ENCODE peak calls at places on chromosomes 12 and 14, in ten cellular contexts. One of them, this sample, is unnamed.

GRCh38 chr12:62767946-62768345 is 167.0 kb downstream of the PPM1H start:
- DNase-seq in sigmoid colon: no peak
- DNase-seq in Karpas-422: no peak
- DNase-seq in adrenal gland: no peak
- DNase-seq in A673: no peak
- DNase-seq in left ventricle myocardium inferior: no peak
- DNase-seq in CD8-positive, alpha-beta memory T cell: no peak
- DNase-seq in ovary: no peak
- DNase-seq in endothelial cell of umbilical vein: no peak
- DNase-seq in A549: no peak
- DNase-seq in this sample: no peak

GRCh38 chr14:37094502-37094901 is 77.9 kb downstream of the SLC25A21 start:
- DNase-seq in A673: no peak
- DNase-seq in endothelial cell of umbilical vein: no peak
- DNase-seq in sigmoid colon: no peak
- DNase-seq in CD8-positive, alpha-beta memory T cell: no peak
- DNase-seq in ovary: no peak
- DNase-seq in A549: no peak
- DNase-seq in adrenal gland: no peak
- DNase-seq in left ventricle myocardium inferior: no peak
- DNase-seq in Karpas-422: no peak
- DNase-seq in this sample: no peak

GRCh38 chr12:51972849-51973273 is 21.4 kb downstream of the ACVR1B start:
- DNase-seq in adrenal gland: peak; percentile 46
- DNase-seq in ovary: no peak
- DNase-seq in A549: no peak
- DNase-seq in Karpas-422: no peak
- DNase-seq in A673: peak; percentile 77
- DNase-seq in endothelial cell of umbilical vein: peak; percentile 97
- DNase-seq in sigmoid colon: peak; percentile 75
- DNase-seq in left ventricle myocardium inferior: peak; percentile 46
- DNase-seq in CD8-positive, alpha-beta memory T cell: peak; percentile 46
- DNase-seq in this sample: peak; percentile 87

GRCh38 chr12:2395352-2395977 is 342.7 kb downstream of the CACNA1C start:
- DNase-seq in A549: peak; percentile 46
- DNase-seq in adrenal gland: peak; percentile 64
- DNase-seq in Karpas-422: peak; percentile 73
- DNase-seq in sigmoid colon: no peak
- DNase-seq in A673: peak; percentile 70
- DNase-seq in left ventricle myocardium inferior: peak; percentile 42
- DNase-seq in endothelial cell of umbilical vein: peak; percentile 38
- DNase-seq in CD8-positive, alpha-beta memory T cell: peak; percentile 12
- DNase-seq in ovary: no peak
- DNase-seq in this sample: peak; percentile 76

GRCh38 chr12:68796399-68796798 is 11.6 kb upstream of the MDM2 start:
- DNase-seq in adrenal gland: no peak
- DNase-seq in A673: no peak
- DNase-seq in Karpas-422: peak; percentile 2
- DNase-seq in ovary: no peak
- DNase-seq in A549: no peak
- DNase-seq in sigmoid colon: no peak
- DNase-seq in CD8-positive, alpha-beta memory T cell: no peak
- DNase-seq in endothelial cell of umbilical vein: no peak
- DNase-seq in left ventricle myocardium inferior: no peak
- DNase-seq in this sample: no peak

GRCh38 chr14:72740504-72740961 is 153.4 kb downstream of the DPF3 start:
- DNase-seq in sigmoid colon: peak; percentile 36
- DNase-seq in adrenal gland: peak; percentile 8
- DNase-seq in ovary: no peak
- DNase-seq in A549: no peak
- DNase-seq in Karpas-422: no peak
- DNase-seq in A673: no peak
- DNase-seq in endothelial cell of umbilical vein: no peak
- DNase-seq in CD8-positive, alpha-beta memory T cell: no peak
- DNase-seq in left ventricle myocardium inferior: no peak
- DNase-seq in this sample: no peak

GRCh38 chr12:16524378-16524777 is 81.6 kb downstream of the LMO3 start:
- DNase-seq in ovary: no peak
- DNase-seq in A549: no peak
- DNase-seq in Karpas-422: no peak
- DNase-seq in A673: no peak
- DNase-seq in sigmoid colon: no peak
- DNase-seq in left ventricle myocardium inferior: no peak
- DNase-seq in CD8-positive, alpha-beta memory T cell: no peak
- DNase-seq in adrenal gland: no peak
- DNase-seq in endothelial cell of umbilical vein: no peak
- DNase-seq in this sample: no peak

GRCh38 chr14:59406454-59407245 is 58.5 kb downstream of the GPR135 start:
- DNase-seq in Karpas-422: no peak
- DNase-seq in adrenal gland: no peak
- DNase-seq in sigmoid colon: no peak
- DNase-seq in left ventricle myocardium inferior: no peak
- DNase-seq in CD8-positive, alpha-beta memory T cell: no peak
- DNase-seq in A549: no peak
- DNase-seq in ovary: no peak
- DNase-seq in endothelial cell of umbilical vein: peak; percentile 87
- DNase-seq in A673: no peak
- DNase-seq in this sample: no peak

GRCh38 chr14:61345144-61345482 is 23.7 kb downstream of the PRKCH start:
- DNase-seq in left ventricle myocardium inferior: no peak
- DNase-seq in endothelial cell of umbilical vein: no peak
- DNase-seq in A549: no peak
- DNase-seq in sigmoid colon: no peak
- DNase-seq in Karpas-422: no peak
- DNase-seq in ovary: no peak
- DNase-seq in adrenal gland: no peak
- DNase-seq in CD8-positive, alpha-beta memory T cell: no peak
- DNase-seq in A673: no peak
- DNase-seq in this sample: no peak
- H3K4me1 ChIP-seq in left ventricle myocardium inferior: peaks cover 76% of the 10 kb centered on the region
- H3K4me1 ChIP-seq in endothelial cell of umbilical vein: peaks cover 78% of the 10 kb centered on the region
- H3K4me1 ChIP-seq in A549: peaks cover 6% of the 10 kb centered on the region
- H3K4me1 ChIP-seq in sigmoid colon: peaks cover 10% of the 10 kb centered on the region
- H3K4me1 ChIP-seq in Karpas-422: peaks cover 24% of the 10 kb centered on the region
- H3K4me1 ChIP-seq in ovary: no peaks in the 10 kb centered on the region
- H3K4me1 ChIP-seq in adrenal gland: peaks cover 9% of the 10 kb centered on the region
- H3K4me1 ChIP-seq in CD8-positive, alpha-beta memory T cell: peaks cover 96% of the 10 kb centered on the region
- H3K4me1 ChIP-seq in A673: no peaks in the 10 kb centered on the region
- H3K4me1 ChIP-seq in this sample: peaks cover 63% of the 10 kb centered on the region

GRCh38 chr14:103126088-103126872 is 3.0 kb downstream of the TNFAIP2 start:
- DNase-seq in sigmoid colon: no peak
- DNase-seq in CD8-positive, alpha-beta memory T cell: no peak
- DNase-seq in A549: no peak
- DNase-seq in A673: no peak
- DNase-seq in left ventricle myocardium inferior: peak; percentile 18
- DNase-seq in Karpas-422: no peak
- DNase-seq in adrenal gland: no peak
- DNase-seq in endothelial cell of umbilical vein: no peak
- DNase-seq in ovary: peak; percentile 47
- DNase-seq in this sample: no peak

GRCh38 chr14:103127861-103128598 is 4.8 kb downstream of the TNFAIP2 start:
- DNase-seq in ovary: no peak
- DNase-seq in A549: no peak
- DNase-seq in adrenal gland: no peak
- DNase-seq in left ventricle myocardium inferior: no peak
- DNase-seq in A673: no peak
- DNase-seq in endothelial cell of umbilical vein: no peak
- DNase-seq in sigmoid colon: no peak
- DNase-seq in CD8-positive, alpha-beta memory T cell: no peak
- DNase-seq in Karpas-422: no peak
- DNase-seq in this sample: no peak

GRCh38 chr14:103125098-103126070 is 2.1 kb downstream of the TNFAIP2 start:
- DNase-seq in left ventricle myocardium inferior: peak; percentile 12
- DNase-seq in sigmoid colon: peak; percentile 62
- DNase-seq in endothelial cell of umbilical vein: no peak
- DNase-seq in Karpas-422: no peak
- DNase-seq in adrenal gland: peak; percentile 20
- DNase-seq in CD8-positive, alpha-beta memory T cell: no peak
- DNase-seq in ovary: no peak
- DNase-seq in A673: no peak
- DNase-seq in A549: no peak
- DNase-seq in this sample: no peak

GRCh38 chr14:103127356-103127755 is 4.1 kb downstream of the TNFAIP2 start:
- DNase-seq in left ventricle myocardium inferior: peak; percentile 13
- DNase-seq in A549: no peak
- DNase-seq in adrenal gland: no peak
- DNase-seq in Karpas-422: no peak
- DNase-seq in A673: no peak
- DNase-seq in endothelial cell of umbilical vein: no peak
- DNase-seq in CD8-positive, alpha-beta memory T cell: no peak
- DNase-seq in ovary: no peak
- DNase-seq in sigmoid colon: no peak
- DNase-seq in this sample: peak; percentile 61

DNA sequence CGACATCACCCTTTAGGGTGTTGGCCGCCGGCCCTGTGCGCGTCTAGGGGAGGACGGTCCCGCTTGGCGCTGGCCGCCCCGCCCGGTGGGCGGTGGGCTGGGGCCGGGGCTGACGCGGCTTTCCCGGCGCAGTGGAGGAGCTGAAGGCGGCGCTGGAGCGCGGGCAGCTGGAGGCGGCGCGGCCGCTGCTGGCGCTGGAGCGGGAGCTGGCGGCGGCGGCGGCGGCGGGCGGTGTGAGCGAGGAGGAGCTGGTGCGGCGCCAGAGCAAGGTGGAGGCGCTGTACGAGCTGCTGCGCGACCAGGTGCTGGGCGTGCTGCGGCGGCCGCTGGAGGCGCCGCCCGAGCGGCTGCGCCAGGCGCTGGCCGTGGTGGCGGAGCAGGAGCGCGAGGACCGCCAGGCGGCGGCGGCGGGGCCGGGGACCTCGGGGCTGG is 3.6 kb downstream of the TNFAIP2 start:
- DNase-seq in left ventricle myocardium inferior: peak; percentile 60
- DNase-seq in ovary: peak; percentile 61
- DNase-seq in A549: no peak
- DNase-seq in endothelial cell of umbilical vein: peak; percentile 26
- DNase-seq in CD8-positive, alpha-beta memory T cell: no peak
- DNase-seq in sigmoid colon: peak; percentile 73
- DNase-seq in adrenal gland: no peak
- DNase-seq in Karpas-422: no peak
- DNase-seq in A673: peak; percentile 45
- DNase-seq in this sample: peak; percentile 87
- H3K4me1 ChIP-seq in left ventricle myocardium inferior: peaks cover 96% of the 10 kb centered on the region
- H3K4me1 ChIP-seq in ovary: peaks cover 19% of the 10 kb centered on the region
- H3K4me1 ChIP-seq in A549: peaks cover 75% of the 10 kb centered on the region
- H3K4me1 ChIP-seq in endothelial cell of umbilical vein: peaks cover 31% of the 10 kb centered on the region
- H3K4me1 ChIP-seq in CD8-positive, alpha-beta memory T cell: peaks cover 7% of the 10 kb centered on the region
- H3K4me1 ChIP-seq in sigmoid colon: peaks cover 90% of the 10 kb centered on the region
- H3K4me1 ChIP-seq in adrenal gland: peaks cover 67% of the 10 kb centered on the region
- H3K4me1 ChIP-seq in Karpas-422: peaks cover 16% of the 10 kb centered on the region
- H3K4me1 ChIP-seq in A673: peaks cover 18% of the 10 kb centered on the region
- H3K4me1 ChIP-seq in this sample: peaks cover 66% of the 10 kb centered on the region

GRCh38 chr14:92558319-92558718 is 44.7 kb downstream of the RIN3 start:
- DNase-seq in adrenal gland: no peak
- DNase-seq in ovary: no peak
- DNase-seq in endothelial cell of umbilical vein: no peak
- DNase-seq in A549: no peak
- DNase-seq in A673: no peak
- DNase-seq in left ventricle myocardium inferior: no peak
- DNase-seq in Karpas-422: no peak
- DNase-seq in sigmoid colon: no peak
- DNase-seq in CD8-positive, alpha-beta memory T cell: no peak
- DNase-seq in this sample: no peak

GRCh38 chr14:92557544-92557912 is 43.9 kb downstream of the RIN3 start:
- DNase-seq in adrenal gland: no peak
- DNase-seq in A549: no peak
- DNase-seq in left ventricle myocardium inferior: no peak
- DNase-seq in sigmoid colon: no peak
- DNase-seq in endothelial cell of umbilical vein: no peak
- DNase-seq in CD8-positive, alpha-beta memory T cell: no peak
- DNase-seq in A673: no peak
- DNase-seq in Karpas-422: no peak
- DNase-seq in ovary: no peak
- DNase-seq in this sample: no peak

GRCh38 chr14:92555440-92556111 is 42.0 kb downstream of the RIN3 start:
- DNase-seq in CD8-positive, alpha-beta memory T cell: no peak
- DNase-seq in sigmoid colon: no peak
- DNase-seq in ovary: no peak
- DNase-seq in left ventricle myocardium inferior: no peak
- DNase-seq in A673: no peak
- DNase-seq in endothelial cell of umbilical vein: no peak
- DNase-seq in adrenal gland: no peak
- DNase-seq in Karpas-422: no peak
- DNase-seq in A549: no peak
- DNase-seq in this sample: no peak

GRCh38 chr14:92556863-92557543 is 43.4 kb downstream of the RIN3 start:
- DNase-seq in adrenal gland: no peak
- DNase-seq in endothelial cell of umbilical vein: no peak
- DNase-seq in Karpas-422: no peak
- DNase-seq in ovary: no peak
- DNase-seq in CD8-positive, alpha-beta memory T cell: no peak
- DNase-seq in sigmoid colon: no peak
- DNase-seq in A673: no peak
- DNase-seq in A549: no peak
- DNase-seq in left ventricle myocardium inferior: no peak
- DNase-seq in this sample: no peak

DNA sequence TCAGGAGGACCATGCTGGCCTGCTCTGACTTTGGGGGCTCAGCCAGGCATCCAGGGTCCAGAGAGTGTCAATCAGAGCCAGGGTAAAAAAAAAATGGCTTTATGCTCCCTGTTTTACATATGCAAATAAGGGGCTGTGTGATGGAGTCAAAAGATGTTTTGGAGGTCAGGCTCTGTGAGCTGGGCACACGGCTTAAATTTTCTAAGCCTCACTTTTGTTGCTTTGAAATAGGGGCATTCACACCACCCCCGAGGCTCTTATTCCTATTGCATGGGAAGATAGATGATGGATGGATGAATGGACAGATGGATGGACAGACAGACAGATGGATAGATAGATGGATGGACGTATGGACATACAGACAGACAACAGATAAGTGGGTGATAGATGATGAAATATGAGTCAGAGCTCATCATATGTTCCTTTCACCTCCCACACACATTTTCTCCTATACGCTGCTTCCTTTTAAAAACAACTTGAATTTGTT is 42.7 kb downstream of the RIN3 start:
- DNase-seq in A673: no peak
- DNase-seq in CD8-positive, alpha-beta memory T cell: no peak
- DNase-seq in left ventricle myocardium inferior: no peak
- DNase-seq in A549: no peak
- DNase-seq in adrenal gland: no peak
- DNase-seq in Karpas-422: no peak
- DNase-seq in endothelial cell of umbilical vein: no peak
- DNase-seq in sigmoid colon: no peak
- DNase-seq in ovary: no peak
- DNase-seq in this sample: no peak
- H3K4me1 ChIP-seq in A673: no peaks in the 10 kb centered on the region
- H3K4me1 ChIP-seq in CD8-positive, alpha-beta memory T cell: peaks cover 43% of the 10 kb centered on the region
- H3K4me1 ChIP-seq in left ventricle myocardium inferior: peaks cover 27% of the 10 kb centered on the region
- H3K4me1 ChIP-seq in A549: peaks cover 21% of the 10 kb centered on the region
- H3K4me1 ChIP-seq in adrenal gland: peaks cover 15% of the 10 kb centered on the region
- H3K4me1 ChIP-seq in Karpas-422: peaks cover 18% of the 10 kb centered on the region
- H3K4me1 ChIP-seq in endothelial cell of umbilical vein: no peaks in the 10 kb centered on the region
- H3K4me1 ChIP-seq in sigmoid colon: peaks cover 35% of the 10 kb centered on the region
- H3K4me1 ChIP-seq in ovary: peaks cover 16% of the 10 kb centered on the region
- H3K4me1 ChIP-seq in this sample: peaks cover 41% of the 10 kb centered on the region

DNA sequence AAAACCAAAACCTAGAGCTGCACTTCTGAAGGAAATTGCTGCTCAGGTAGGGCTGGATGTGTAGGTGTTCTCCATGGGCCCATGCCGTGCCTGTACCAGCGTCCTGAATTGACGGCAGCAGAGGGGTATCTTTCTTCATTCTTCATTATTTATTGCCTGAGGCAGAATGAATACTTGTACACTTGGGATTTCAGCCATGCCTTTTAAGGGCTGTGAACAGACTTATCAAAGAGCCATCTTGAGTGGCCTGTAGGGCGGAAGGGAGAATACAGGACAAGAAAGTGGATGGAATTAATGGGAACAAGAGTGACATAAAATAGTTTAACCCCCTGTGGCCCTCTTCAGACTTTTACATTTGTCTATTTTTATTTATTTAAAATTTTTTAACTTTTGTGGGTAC is 61.4 kb downstream of the RASSF3 start:
- DNase-seq in CD8-positive, alpha-beta memory T cell: no peak
- DNase-seq in A549: no peak
- DNase-seq in ovary: no peak
- DNase-seq in A673: peak; percentile 50
- DNase-seq in Karpas-422: no peak
- DNase-seq in sigmoid colon: no peak
- DNase-seq in endothelial cell of umbilical vein: no peak
- DNase-seq in adrenal gland: no peak
- DNase-seq in left ventricle myocardium inferior: no peak
- DNase-seq in this sample: no peak
- H3K4me1 ChIP-seq in CD8-positive, alpha-beta memory T cell: peaks cover 94% of the 10 kb centered on the region
- H3K4me1 ChIP-seq in A549: peaks cover 96% of the 10 kb centered on the region
- H3K4me1 ChIP-seq in ovary: peaks cover 31% of the 10 kb centered on the region
- H3K4me1 ChIP-seq in A673: peaks cover 72% of the 10 kb centered on the region
- H3K4me1 ChIP-seq in Karpas-422: peaks cover 84% of the 10 kb centered on the region
- H3K4me1 ChIP-seq in sigmoid colon: peaks cover 97% of the 10 kb centered on the region
- H3K4me1 ChIP-seq in endothelial cell of umbilical vein: peaks cover 75% of the 10 kb centered on the region
- H3K4me1 ChIP-seq in adrenal gland: peaks cover 89% of the 10 kb centered on the region
- H3K4me1 ChIP-seq in left ventricle myocardium inferior: peaks cover 100% of the 10 kb centered on the region
- H3K4me1 ChIP-seq in this sample: peaks cover 93% of the 10 kb centered on the region

This sample was measured in upper lobe of right lung.